ENCODE peak calls at places on chromosomes 3 and 15, in four cellular contexts. J is cardiac fibroblast, Z is K562, K is brain microvascular endothelial cell. F is an unnamed sample.
A peak's percentile ranks its signal among the peaks of the same experiment; 100 is the strongest.

GRCh38 chr3:39349080-39349479 is 19.6 kb downstream of the CCR8 start:
- DNase-seq in J (no peak), Z (no peak), K (no peak), F (no peak)

GRCh38 chr15:75156306-75157215 is 45.1 kb upstream of the C15orf39 start:
- DNase-seq in Z (no peak), K (no peak), J (no peak), F (no peak)

GRCh38 chr3:49553690-49554634 is at the start of gene BSN:
- DNase-seq in J (peak; percentile 93), K (peak; percentile 71), Z (peak; percentile 92), F (peak; percentile 75)

GRCh38 chr3:150449169-150449721 is 41.1 kb downstream of the TSC22D2 start:
- DNase-seq in Z (peak; percentile 71), K (no peak), J (peak; percentile 63), F (no peak)

GRCh38 chr3:151468284-151468917 is 7.5 kb upstream of the IGSF10 start:
- DNase-seq in Z (peak; percentile 81), K (peak; percentile 69), J (peak; percentile 76), F (peak; percentile 66)

GRCh38 chr3:137763594-137763938 is 549 bp upstream of the SOX14 start:
- DNase-seq in J (no peak), K (no peak), Z (no peak), F (no peak)

GRCh38 chr3:42656680-42657610 is 3.4 kb downstream of the ZBTB47 start:
- DNase-seq in Z (no peak), J (no peak), K (no peak), F (no peak)

GRCh38 chr3:122911901-122912300 is 115.7 kb downstream of the SEMA5B start:
- DNase-seq in J (no peak), Z (no peak), K (no peak), F (no peak)

GRCh38 chr3:176872771-176873209 is 324.5 kb downstream of the TBL1XR1 start:
- DNase-seq in Z (peak; percentile 61), K (peak; percentile 42), J (peak; percentile 70), F (peak; percentile 34)

GRCh38 chr3:123048480-123049237 is 18.2 kb upstream of the PDIA5 start:
- DNase-seq in Z (no peak), J (no peak), K (no peak), F (no peak)

GRCh38 chr15:47839233-47839867 is 122.0 kb downstream of the SEMA6D start:
- DNase-seq in Z (no peak), K (no peak), J (no peak), F (no peak)

GRCh38 chr3:196145420-196146262 is 63.8 kb upstream of the TFRC start:
- DNase-seq in J (no peak), K (no peak), Z (peak; percentile 80), F (no peak)

GRCh38 chr3:196142674-196142988 is 60.7 kb upstream of the TFRC start:
- DNase-seq in K (no peak), J (no peak), Z (peak; percentile 78), F (no peak)

GRCh38 chr3:196143708-196144382 is 62.0 kb upstream of the TFRC start:
- DNase-seq in K (no peak), J (no peak), Z (peak; percentile 57), F (no peak)

GRCh38 chr3:196141866-196142673 is 60.2 kb upstream of the TFRC start:
- DNase-seq in K (no peak), J (no peak), Z (no peak), F (no peak)

GRCh38 chr3:196144383-196145105 is 62.7 kb upstream of the TFRC start:
- DNase-seq in J (peak; percentile 44), Z (peak; percentile 44), K (peak; percentile 89), F (no peak)
- H3K4me3 ChIP-seq in J (no peak overlapping the region), Z (peak overlapping the region; percentile 24), K (no peak overlapping the region), F (no peak overlapping the region)

DNA sequence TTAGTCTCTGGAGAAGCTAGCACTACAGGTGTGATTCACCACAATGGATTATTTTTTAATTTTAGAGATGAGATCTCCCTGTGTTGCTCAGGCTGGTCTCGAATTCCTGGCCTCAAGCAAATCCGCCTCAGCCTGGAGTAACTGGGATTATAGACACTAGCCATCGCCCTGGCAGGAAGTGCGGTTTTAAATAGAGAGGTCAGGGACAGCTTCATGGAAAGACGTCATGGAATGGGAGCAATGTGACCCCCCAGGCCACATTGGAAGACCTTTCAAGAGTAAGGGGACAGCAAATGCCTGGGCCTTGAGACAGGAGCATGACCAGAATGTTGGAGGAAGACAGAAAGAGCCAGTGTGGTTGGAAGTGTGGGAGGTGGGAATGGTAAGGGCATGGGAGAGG is 2.2 kb upstream of the ISG20 start:
- DNase-seq in J (no peak), K (peak; percentile 41), Z (no peak), F (no peak)
- H3K4me3 ChIP-seq in J (no peak overlapping the region), K (no peak overlapping the region), Z (no peak overlapping the region), F (no peak overlapping the region)

GRCh38 chr3:16174976-16175901 is 759 bp downstream of the GALNT15 start:
- DNase-seq in J (no peak), Z (no peak), K (no peak), F (no peak)

GRCh38 chr3:16171009-16171408 is 3.5 kb upstream of the GALNT15 start:
- DNase-seq in Z (no peak), J (no peak), K (peak; percentile 69), F (no peak)

GRCh38 chr3:16173696-16174355 is 654 bp upstream of the GALNT15 start:
- DNase-seq in Z (no peak), K (no peak), J (no peak), F (no peak)

GRCh38 chr3:16174389-16174788 is at the start of gene GALNT15:
- DNase-seq in Z (no peak), J (peak; percentile 96), K (peak; percentile 97), F (peak; percentile 96)

DNA sequence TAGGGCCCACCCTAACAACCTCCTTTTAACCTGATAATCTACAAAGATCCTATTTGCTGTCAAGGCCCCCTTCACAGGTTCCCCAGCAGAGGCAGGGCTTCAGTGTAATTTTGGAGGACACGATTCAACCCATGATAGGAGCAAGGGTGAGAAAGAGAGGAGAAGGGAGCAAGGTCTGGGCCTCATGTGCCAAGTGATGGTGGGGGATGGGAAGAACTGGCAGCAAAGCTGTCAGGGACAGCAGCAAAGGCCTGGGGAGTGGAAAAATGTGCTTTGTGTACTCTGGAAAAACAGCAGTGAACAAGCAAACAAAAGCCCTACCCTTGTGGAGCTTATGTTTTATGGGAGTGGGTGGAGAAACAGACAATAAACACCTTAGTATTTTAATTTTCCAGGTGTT is 2.7 kb upstream of the GALNT15 start:
- DNase-seq in K (no peak), Z (no peak), J (no peak), F (no peak)
- H3K4me3 ChIP-seq in K (no peak overlapping the region), Z (no peak overlapping the region), J (no peak overlapping the region), F (no peak overlapping the region)

DNA sequence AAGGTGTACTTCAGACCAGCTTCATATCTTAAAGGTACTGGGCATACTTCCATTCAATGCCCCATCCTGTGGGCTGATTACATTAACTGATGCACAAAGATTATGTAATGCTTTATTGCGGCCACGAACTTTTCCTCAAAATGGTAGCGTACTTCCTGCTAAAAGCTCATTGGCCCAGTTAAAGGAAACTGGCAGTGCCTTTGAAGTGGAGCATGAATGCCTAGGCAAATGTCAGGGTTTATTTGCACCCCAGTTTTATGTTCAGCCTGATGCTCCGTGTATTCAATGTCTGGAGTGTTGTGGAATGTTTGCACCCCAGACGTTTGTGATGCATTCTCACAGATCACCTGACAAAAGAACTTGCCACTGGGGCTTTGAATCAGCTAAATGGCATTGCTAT is 3.4 kb downstream of the SKIL start:
- DNase-seq in J (no peak), K (no peak), Z (no peak), F (no peak)
- H3K4me3 ChIP-seq in J (no peak overlapping the region), K (peak overlapping the region; percentile 18), Z (no peak overlapping the region), F (no peak overlapping the region)

GRCh38 chr3:30639937-30640336 is 33.5 kb downstream of the TGFBR2 start:
- DNase-seq in Z (no peak), J (no peak), K (no peak), F (no peak)
- H3K4me3 ChIP-seq in Z (no peak overlapping the region), J (no peak overlapping the region), K (no peak overlapping the region), F (no peak overlapping the region)

DNA sequence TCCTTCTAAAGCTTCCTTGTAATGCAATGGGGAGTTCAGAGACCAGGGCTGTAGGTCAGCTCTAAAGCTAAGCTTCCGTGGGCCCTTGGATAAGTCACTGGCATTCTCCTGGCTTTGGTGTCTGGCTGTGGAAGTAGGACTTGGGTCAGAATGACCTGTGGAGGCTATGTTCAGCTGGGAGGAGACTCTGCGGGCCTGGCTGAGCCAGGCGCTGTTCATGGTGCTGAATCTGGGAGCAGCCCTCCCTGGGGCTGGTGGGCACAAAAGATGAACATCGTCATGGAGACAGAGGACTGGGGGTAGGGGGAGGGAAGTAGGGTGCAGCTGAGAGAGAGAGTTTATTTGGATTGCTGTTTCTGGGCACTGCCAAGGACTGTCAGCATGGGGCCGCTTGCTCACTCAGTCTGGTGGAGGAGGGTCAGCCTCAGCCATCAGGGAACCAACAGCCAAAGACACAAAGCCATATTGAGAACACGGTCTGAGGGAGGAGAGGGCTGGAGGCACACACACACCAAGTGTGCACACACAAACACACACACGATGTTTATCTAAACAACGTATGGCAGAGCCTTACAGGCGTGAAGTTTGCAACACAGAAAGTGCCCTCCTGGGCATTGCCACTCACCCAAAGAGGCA is 120.6 kb upstream of the LINGO1 start:
- DNase-seq in K (peak; percentile 4), Z (peak; percentile 61), J (peak; percentile 32), F (no peak)
- H3K4me3 ChIP-seq in K (no peak overlapping the region), Z (no peak overlapping the region), J (no peak overlapping the region), F (no peak overlapping the region)

DNA sequence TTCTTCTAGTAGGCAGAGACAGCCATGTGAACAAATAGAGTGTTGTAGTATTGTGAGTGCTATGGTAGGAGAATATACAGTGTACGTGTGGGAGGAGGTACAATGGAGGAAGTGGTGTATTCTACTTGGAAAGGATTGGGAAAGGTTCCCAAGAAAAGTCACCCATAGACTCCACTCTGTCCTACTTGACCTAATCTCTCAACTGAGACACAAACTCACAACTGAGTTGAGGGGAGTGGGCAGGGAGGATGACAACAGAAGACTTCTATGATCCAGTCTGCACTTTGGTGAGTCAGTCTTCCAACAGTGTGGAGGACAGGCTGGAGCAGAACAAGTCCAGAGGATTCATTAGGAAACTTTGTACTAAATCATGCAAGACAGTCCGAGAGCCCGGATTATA is 28.8 kb upstream of the AQP9 start:
- DNase-seq in Z (peak; percentile 51), J (no peak), K (no peak), F (no peak)
- H3K4me3 ChIP-seq in Z (no peak overlapping the region), J (no peak overlapping the region), K (no peak overlapping the region), F (no peak overlapping the region)

GRCh38 chr15:84659904-84660781 is 2.1 kb upstream of the NMB start:
- DNase-seq in K (no peak), Z (no peak), J (no peak), F (no peak)

GRCh38 chr15:84656972-84657371 is 1.0 kb downstream of the NMB start:
- DNase-seq in Z (no peak), K (no peak), J (no peak), F (no peak)

GRCh38 chr15:84657748-84658079 is 285 bp downstream of the NMB start:
- DNase-seq in K (no peak), Z (no peak), J (no peak), F (no peak)

GRCh38 chr15:84658080-84658787 is at the start of gene NMB:
- DNase-seq in Z (no peak), K (peak; percentile 30), J (peak; percentile 78), F (peak; percentile 56)

DNA sequence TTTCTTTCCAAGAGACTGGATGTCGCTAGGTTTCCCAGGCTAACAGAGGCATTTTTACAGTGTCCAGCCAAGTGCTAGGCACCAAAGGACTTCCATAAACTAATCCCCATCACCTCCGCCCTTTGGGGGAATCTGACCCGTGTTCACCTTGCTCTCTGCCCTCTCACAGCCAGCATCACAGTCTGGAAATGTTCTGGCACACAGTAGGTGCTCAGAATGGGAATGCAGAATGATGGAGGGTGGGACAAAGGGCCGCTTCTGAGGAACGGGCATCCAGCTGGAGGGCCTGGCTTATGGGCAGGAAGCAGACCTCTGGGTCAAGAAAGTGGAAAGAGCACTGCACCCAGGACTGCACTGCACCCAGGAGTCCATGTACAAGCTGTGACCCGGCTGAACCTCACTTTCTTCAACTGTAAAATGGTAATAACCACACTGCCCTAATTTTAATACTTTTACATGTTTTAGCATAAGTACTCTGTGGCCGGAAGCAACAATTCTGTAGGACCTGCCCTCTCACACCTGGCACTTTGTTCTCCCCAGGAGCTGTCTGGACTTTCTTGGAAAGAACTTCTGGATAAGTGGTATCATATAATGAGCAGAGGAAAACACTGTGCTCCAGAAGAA is 901 bp upstream of the NMB start:
- DNase-seq in K (no peak), J (no peak), Z (no peak), F (no peak)
- H3K4me3 ChIP-seq in K (peak overlapping the region; percentile 59), J (no peak overlapping the region), Z (no peak overlapping the region), F (peak overlapping the region; percentile 48)

F was measured in tibial nerve.